ENCODE peak calls at places on chromosome 16, in ten cellular contexts. E is lung; G is BJ; J is GM23248; W is thoracic aorta; R is heart right ventricle; H is CD8-positive, alpha-beta T cell; Q is endodermal cell; T is left ventricle myocardium inferior; C is esophagus muscularis mucosa. D is an unnamed sample.

GRCh38 chr16:27230562-27230991 is 27.3 kb downstream of the KDM8 start:
- DNase-seq in E (no peak), Q (no peak), T (no peak), W (no peak), J (no peak), H (peak; percentile 64), G (no peak), C (no peak), R (no peak), D (no peak)

GRCh38 chr16:19118938-19119431 is 5.2 kb downstream of the ITPRIPL2 start:
- DNase-seq in H (no peak), T (no peak), W (no peak), G (peak; percentile 71), E (peak; percentile 52), C (no peak), R (peak; percentile 68), J (peak; percentile 96), Q (no peak), D (peak; percentile 78)

GRCh38 chr16:80616362-80616761 is 75.6 kb downstream of the DYNLRB2 start:
- DNase-seq in J (no peak), H (no peak), G (no peak), W (no peak), E (no peak), R (no peak), T (no peak), C (peak; percentile 60), Q (no peak), D (no peak)

GRCh38 chr16:23504076-23504452 is 6.2 kb downstream of the GGA2 start:
- DNase-seq in R (no peak), G (peak; percentile 14), W (no peak), Q (no peak), T (no peak), H (no peak), J (peak; percentile 90), E (peak; percentile 70), C (no peak), D (peak; percentile 39)

GRCh38 chr16:3488801-3489200 is 6.5 kb downstream of the C16orf90 start:
- DNase-seq in W (no peak), E (no peak), G (no peak), H (no peak), Q (no peak), T (no peak), J (no peak), C (no peak), R (no peak), D (no peak)

GRCh38 chr16:69150146-69150865 is 17.9 kb downstream of the UTP4 start:
- DNase-seq in H (no peak), E (peak; percentile 69), C (no peak), W (peak; percentile 17), J (peak; percentile 79), T (no peak), G (no peak), R (peak; percentile 75), Q (peak; percentile 80), D (peak; percentile 43)

GRCh38 chr16:3542153-3542550 is 35.1 kb downstream of the NLRC3 start:
- DNase-seq in W (no peak), T (no peak), G (no peak), H (no peak), C (no peak), E (no peak), Q (no peak), J (no peak), R (no peak), D (no peak)

GRCh38 chr16:64434526-64435069 is 687.3 kb downstream of the CDH11 start:
- DNase-seq in T (no peak), W (no peak), J (no peak), H (no peak), Q (no peak), E (no peak), R (no peak), C (no peak), G (no peak), D (no peak)

GRCh38 chr16:11688520-11688886 is 20.2 kb downstream of the SNN start:
- DNase-seq in R (no peak), C (no peak), H (no peak), E (no peak), T (no peak), J (no peak), Q (no peak), W (no peak), G (no peak), D (no peak)

GRCh38 chr16:11686713-11687112 is 18.5 kb downstream of the SNN start:
- DNase-seq in J (no peak), H (no peak), G (no peak), C (no peak), R (no peak), Q (no peak), T (no peak), W (no peak), E (no peak), D (no peak)

GRCh38 chr16:11691235-11691634 is 23.0 kb downstream of the SNN start:
- DNase-seq in W (no peak), E (no peak), C (no peak), G (no peak), H (no peak), Q (no peak), J (no peak), R (no peak), T (no peak), D (peak; percentile 3)

GRCh38 chr16:11687606-11688519 is 19.6 kb downstream of the SNN start:
- DNase-seq in R (no peak), Q (no peak), W (no peak), T (no peak), H (no peak), E (no peak), J (no peak), C (no peak), G (no peak), D (no peak)

DNA sequence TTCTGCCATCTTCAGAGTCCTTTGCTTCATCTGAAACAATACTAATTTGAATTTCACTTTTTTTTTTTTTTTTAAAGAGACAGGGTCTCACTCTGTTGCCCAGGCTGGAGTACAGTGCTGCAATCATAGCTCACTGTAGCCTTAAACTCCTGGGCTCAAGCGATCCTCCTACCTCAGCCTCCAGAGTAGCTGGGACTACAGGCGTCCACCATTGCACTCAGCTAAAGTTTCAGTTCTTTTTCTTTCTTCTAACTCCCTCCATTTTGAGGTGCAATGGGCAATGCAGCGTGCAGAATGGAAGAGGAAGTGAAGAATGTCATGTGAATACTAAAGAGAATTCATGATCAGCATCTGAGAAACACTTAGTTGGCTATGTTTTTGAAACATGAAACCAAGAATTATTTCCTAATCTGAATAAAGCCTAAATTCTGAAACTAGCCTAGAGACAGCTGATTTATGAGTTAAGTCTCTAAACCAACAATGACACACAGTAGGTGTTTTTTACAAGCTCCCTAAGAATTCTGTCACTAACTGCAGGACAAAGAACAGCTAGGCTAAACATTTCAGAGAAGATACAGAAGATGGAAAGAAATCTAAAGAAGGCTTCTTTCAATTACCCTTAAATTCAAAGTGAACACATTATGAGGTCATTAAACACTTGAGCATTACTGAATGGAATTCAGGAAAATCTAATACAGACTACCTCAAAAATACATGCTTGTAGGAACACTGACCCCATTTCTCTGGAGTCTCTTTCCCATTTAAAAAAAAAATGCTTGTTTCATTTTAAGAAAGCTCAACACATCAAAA is 21.0 kb downstream of the SNN start:
- DNase-seq in E (no peak), J (no peak), G (no peak), C (no peak), R (no peak), W (no peak), T (no peak), Q (no peak), H (no peak), D (peak; percentile 12)
- H3K36me3 ChIP-seq in E (peaks cover 41% of the 10 kb centered on the region), J (peaks cover 45% of the 10 kb centered on the region), G (peaks cover 20% of the 10 kb centered on the region), C (peaks cover 70% of the 10 kb centered on the region), R (peaks cover 90% of the 10 kb centered on the region), W (peaks cover 24% of the 10 kb centered on the region), T (peaks cover 68% of the 10 kb centered on the region), Q (peaks cover 70% of the 10 kb centered on the region), H (peaks cover 9% of the 10 kb centered on the region), D (no peaks in the 10 kb centered on the region)

GRCh38 chr16:55497558-55497957 is 11.3 kb upstream of the LPCAT2 start:
- DNase-seq in J (no peak), T (no peak), C (peak; percentile 78), Q (peak; percentile 12), H (no peak), W (no peak), E (no peak), G (no peak), R (no peak), D (no peak)

GRCh38 chr16:55501549-55502322 is 7.1 kb upstream of the LPCAT2 start:
- DNase-seq in E (no peak), J (peak; percentile 50), C (no peak), R (no peak), Q (peak; percentile 83), G (no peak), T (no peak), H (no peak), W (no peak), D (no peak)

GRCh38 chr16:55498101-55498500 is 10.8 kb upstream of the LPCAT2 start:
- DNase-seq in J (no peak), E (peak; percentile 25), H (no peak), Q (peak; percentile 37), R (no peak), W (no peak), C (peak; percentile 88), T (no peak), G (no peak), D (no peak)

GRCh38 chr16:55499281-55499680 is 9.6 kb upstream of the LPCAT2 start:
- DNase-seq in Q (no peak), R (no peak), G (no peak), E (no peak), C (no peak), J (no peak), H (no peak), T (no peak), W (no peak), D (no peak)

DNA sequence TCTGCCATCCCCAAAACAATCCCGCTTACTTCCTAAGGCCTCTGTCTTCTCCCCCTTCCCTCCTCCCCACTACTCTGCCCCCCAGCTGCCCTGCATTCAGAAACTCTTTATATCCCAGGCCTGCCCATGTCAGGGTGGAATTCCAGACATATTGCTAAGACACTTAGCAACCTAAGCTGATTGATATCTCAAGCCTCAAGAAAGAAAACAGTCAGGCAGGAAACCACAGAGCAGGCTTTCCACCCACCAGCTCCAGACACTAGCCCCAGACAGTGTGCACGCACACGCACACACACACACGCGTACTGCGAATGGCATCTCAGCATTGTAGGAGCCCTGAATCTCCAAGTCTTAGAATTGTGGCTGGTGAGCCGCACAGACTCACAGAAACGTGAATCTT is 8.9 kb upstream of the LPCAT2 start:
- DNase-seq in Q (peak; percentile 20), C (peak; percentile 87), G (peak; percentile 98), T (no peak), H (no peak), E (peak; percentile 26), R (no peak), W (no peak), J (peak; percentile 99), D (no peak)
- H3K36me3 ChIP-seq in Q (no peaks in the 10 kb centered on the region), C (peaks cover 54% of the 10 kb centered on the region), G (peaks cover 33% of the 10 kb centered on the region), T (no peaks in the 10 kb centered on the region), H (no peaks in the 10 kb centered on the region), E (no peaks in the 10 kb centered on the region), R (peaks cover 36% of the 10 kb centered on the region), W (peaks cover 11% of the 10 kb centered on the region), J (peaks cover 71% of the 10 kb centered on the region), D (no peaks in the 10 kb centered on the region)

GRCh38 chr16:89221604-89222003 is 4.1 kb downstream of the ZNF778 start:
- DNase-seq in C (no peak), J (no peak), R (no peak), T (no peak), E (no peak), H (no peak), G (no peak), W (no peak), Q (no peak), D (no peak)
- H3K36me3 ChIP-seq in C (peaks cover 61% of the 10 kb centered on the region), J (peaks cover 40% of the 10 kb centered on the region), R (peaks cover 73% of the 10 kb centered on the region), T (peaks cover 60% of the 10 kb centered on the region), E (peaks cover 16% of the 10 kb centered on the region), H (peaks cover 19% of the 10 kb centered on the region), G (peaks cover 16% of the 10 kb centered on the region), W (peaks cover 28% of the 10 kb centered on the region), Q (peaks cover 57% of the 10 kb centered on the region), D (no peaks in the 10 kb centered on the region)

GRCh38 chr16:71514476-71514875 is 11.8 kb upstream of the CHST4 start:
- DNase-seq in G (no peak), H (no peak), R (no peak), T (no peak), W (no peak), E (no peak), Q (no peak), C (no peak), J (no peak), D (no peak)
- H3K36me3 ChIP-seq in G (no peaks in the 10 kb centered on the region), H (no peaks in the 10 kb centered on the region), R (no peaks in the 10 kb centered on the region), T (no peaks in the 10 kb centered on the region), W (no peaks in the 10 kb centered on the region), E (no peaks in the 10 kb centered on the region), Q (no peaks in the 10 kb centered on the region), C (no peaks in the 10 kb centered on the region), J (no peaks in the 10 kb centered on the region), D (no peaks in the 10 kb centered on the region)

D was measured in uterus.